ENCODE peak calls at places on chromosomes 16 and 17, in seven cellular contexts. E, Y, T, U, C, O and R are unnamed samples.

GRCh38 chr17:75573540-75573957 is 14.1 kb upstream of the MYO15B start:
- DNase-seq in E (no peak), Y (no peak), C (no peak), O (no peak), U (no peak), T (no peak), R (no peak)

GRCh38 chr17:61517265-61517664 is 65.0 kb downstream of the TBX4 start:
- DNase-seq in O (no peak), U (no peak), C (no peak), E (no peak), Y (no peak), T (no peak), R (no peak)

GRCh38 chr17:31061678-31062077 is 33.1 kb upstream of the NF1 start:
- DNase-seq in U (no peak), E (no peak), T (no peak), C (no peak), O (no peak), Y (no peak), R (no peak)

GRCh38 chr17:7842380-7842949 is 8.4 kb downstream of the KDM6B start:
- DNase-seq in E (peak), Y (no peak), U (peak), T (peak), O (peak), C (peak), R (peak)

GRCh38 chr17:83103200-83103937 is 24.0 kb downstream of the METRNL start:
- DNase-seq in E (peak), C (peak), T (no peak), O (no peak), Y (peak), U (no peak), R (no peak)

GRCh38 chr16:31458835-31459721 is at the start of gene ARMC5:
- DNase-seq in Y (peak), U (peak), C (peak), E (peak), T (peak), O (peak), R (peak)

GRCh38 chr16:2190659-2191445 is 5.6 kb downstream of the CASKIN1 start:
- DNase-seq in T (no peak), C (no peak), E (no peak), O (no peak), U (no peak), Y (no peak), R (no peak)

GRCh38 chr17:44202756-44203155 is 3.1 kb upstream of the ATXN7L3 start:
- DNase-seq in U (no peak), C (no peak), O (no peak), T (no peak), Y (no peak), E (no peak), R (no peak)

GRCh38 chr17:4605826-4606225 is 21.5 kb downstream of the SMTNL2 start:
- DNase-seq in C (no peak), E (no peak), T (peak), U (no peak), O (no peak), Y (no peak), R (no peak)